ENCODE peak calls at places on chromosome 7, in eight cellular contexts. One of them, this sample, is unnamed.

GRCh38 chr7:41445951-41446350 is 256.9 kb downstream of the INHBA start:
- DNase-seq in SK-N-SH: no peak
- DNase-seq in neuronal stem cell: no peak
- DNase-seq in astrocyte: no peak
- DNase-seq in HepG2: no peak
- DNase-seq in Karpas-422: no peak
- DNase-seq in fibroblast of lung: no peak
- DNase-seq in H9: no peak
- DNase-seq in this sample: no peak

GRCh38 chr7:17516768-17517167 is 218.3 kb downstream of the AHR start:
- DNase-seq in neuronal stem cell: no peak
- DNase-seq in HepG2: no peak
- DNase-seq in SK-N-SH: no peak
- DNase-seq in Karpas-422: no peak
- DNase-seq in fibroblast of lung: peak
- DNase-seq in H9: no peak
- DNase-seq in astrocyte: peak
- DNase-seq in this sample: no peak

GRCh38 chr7:18338910-18339309 is 156.6 kb upstream of the HDAC9 start:
- DNase-seq in astrocyte: no peak
- DNase-seq in H9: no peak
- DNase-seq in fibroblast of lung: no peak
- DNase-seq in HepG2: no peak
- DNase-seq in neuronal stem cell: no peak
- DNase-seq in SK-N-SH: no peak
- DNase-seq in Karpas-422: no peak
- DNase-seq in this sample: no peak

GRCh38 chr7:128785738-128786137 is 6.0 kb upstream of the CCDC136 start:
- DNase-seq in Karpas-422: no peak
- DNase-seq in fibroblast of lung: no peak
- DNase-seq in HepG2: no peak
- DNase-seq in neuronal stem cell: no peak
- DNase-seq in H9: no peak
- DNase-seq in SK-N-SH: no peak
- DNase-seq in astrocyte: no peak
- DNase-seq in this sample: no peak

GRCh38 chr7:65722361-65722792 is 150.5 kb upstream of the VKORC1L1 start:
- DNase-seq in fibroblast of lung: peak
- DNase-seq in SK-N-SH: peak
- DNase-seq in H9: peak
- DNase-seq in HepG2: peak
- DNase-seq in Karpas-422: peak
- DNase-seq in neuronal stem cell: no peak
- DNase-seq in astrocyte: no peak
- DNase-seq in this sample: peak

GRCh38 chr7:2105917-2106316 is 126.8 kb downstream of the MAD1L1 start:
- DNase-seq in neuronal stem cell: no peak
- DNase-seq in Karpas-422: peak
- DNase-seq in H9: peak
- DNase-seq in HepG2: no peak
- DNase-seq in astrocyte: no peak
- DNase-seq in SK-N-SH: peak
- DNase-seq in fibroblast of lung: no peak
- DNase-seq in this sample: no peak

GRCh38 chr7:114466911-114467310 is 52.3 kb downstream of the FOXP2 start:
- DNase-seq in SK-N-SH: no peak
- DNase-seq in HepG2: no peak
- DNase-seq in fibroblast of lung: peak
- DNase-seq in neuronal stem cell: no peak
- DNase-seq in Karpas-422: no peak
- DNase-seq in H9: no peak
- DNase-seq in astrocyte: peak
- DNase-seq in this sample: no peak

GRCh38 chr7:108088729-108089128 is 41.4 kb downstream of the LAMB4 start:
- DNase-seq in Karpas-422: no peak
- DNase-seq in H9: no peak
- DNase-seq in neuronal stem cell: no peak
- DNase-seq in SK-N-SH: no peak
- DNase-seq in astrocyte: peak
- DNase-seq in fibroblast of lung: no peak
- DNase-seq in HepG2: no peak
- DNase-seq in this sample: no peak

GRCh38 chr7:26662646-26663045 is 201.7 kb downstream of the SKAP2 start:
- DNase-seq in astrocyte: no peak
- DNase-seq in H9: no peak
- DNase-seq in HepG2: no peak
- DNase-seq in neuronal stem cell: no peak
- DNase-seq in Karpas-422: peak
- DNase-seq in fibroblast of lung: no peak
- DNase-seq in SK-N-SH: no peak
- DNase-seq in this sample: no peak

GRCh38 chr7:128453836-128454804 is 1.6 kb upstream of the HILPDA start:
- DNase-seq in fibroblast of lung: peak
- DNase-seq in astrocyte: peak
- DNase-seq in Karpas-422: no peak
- DNase-seq in SK-N-SH: peak
- DNase-seq in H9: peak
- DNase-seq in neuronal stem cell: peak
- DNase-seq in HepG2: no peak
- DNase-seq in this sample: no peak

DNA sequence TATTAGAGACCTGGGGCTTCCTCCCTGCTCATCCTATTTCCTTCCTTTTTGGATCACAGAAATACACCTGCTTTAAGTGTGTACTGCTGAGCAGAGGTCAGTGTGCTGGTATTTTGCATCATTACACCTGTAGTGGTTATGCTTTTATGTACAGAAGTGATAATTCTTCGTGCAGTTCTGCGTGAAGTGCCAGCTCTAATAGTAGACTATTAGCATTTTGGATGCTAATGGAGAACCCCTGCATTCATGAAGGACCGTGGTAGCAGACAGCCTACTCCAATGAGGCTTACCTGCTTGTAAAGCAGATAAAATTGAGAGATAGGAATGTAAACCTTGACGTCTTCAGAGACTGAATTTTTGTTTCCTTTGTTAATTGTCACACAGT is 114.3 kb downstream of the CDK14 start:
- DNase-seq in Karpas-422: peak
- DNase-seq in H9: no peak
- DNase-seq in astrocyte: no peak
- DNase-seq in HepG2: no peak
- DNase-seq in neuronal stem cell: no peak
- DNase-seq in SK-N-SH: no peak
- DNase-seq in fibroblast of lung: no peak
- DNase-seq in this sample: no peak
- H3K9ac ChIP-seq in Karpas-422: peak
- H3K9ac ChIP-seq in H9: no peak
- H3K9ac ChIP-seq in astrocyte: no peak
- H3K9ac ChIP-seq in HepG2: no peak
- H3K9ac ChIP-seq in neuronal stem cell: no peak
- H3K9ac ChIP-seq in SK-N-SH: no peak
- H3K9ac ChIP-seq in fibroblast of lung: no peak
- H3K9ac ChIP-seq in this sample: no peak

GRCh38 chr7:118511146-118511545 is 286.6 kb downstream of the ANKRD7 start:
- DNase-seq in HepG2: no peak
- DNase-seq in SK-N-SH: no peak
- DNase-seq in astrocyte: no peak
- DNase-seq in neuronal stem cell: no peak
- DNase-seq in H9: no peak
- DNase-seq in Karpas-422: no peak
- DNase-seq in fibroblast of lung: no peak
- DNase-seq in this sample: no peak
- H2AFZ ChIP-seq in HepG2: no peak
- H2AFZ ChIP-seq in SK-N-SH: no peak
- H2AFZ ChIP-seq in astrocyte: no peak
- H2AFZ ChIP-seq in neuronal stem cell: peak
- H2AFZ ChIP-seq in H9: no peak
- H2AFZ ChIP-seq in Karpas-422: no peak
- H2AFZ ChIP-seq in fibroblast of lung: no peak
- H2AFZ ChIP-seq in this sample: no peak

GRCh38 chr7:101231644-101232043 is 6.0 kb downstream of the CLDN15 start:
- DNase-seq in Karpas-422: no peak
- DNase-seq in H9: no peak
- DNase-seq in fibroblast of lung: peak
- DNase-seq in HepG2: peak
- DNase-seq in astrocyte: no peak
- DNase-seq in SK-N-SH: peak
- DNase-seq in neuronal stem cell: no peak
- DNase-seq in this sample: no peak
- H3K9ac ChIP-seq in Karpas-422: no peak
- H3K9ac ChIP-seq in H9: no peak
- H3K9ac ChIP-seq in fibroblast of lung: no peak
- H3K9ac ChIP-seq in HepG2: no peak
- H3K9ac ChIP-seq in astrocyte: no peak
- H3K9ac ChIP-seq in SK-N-SH: no peak
- H3K9ac ChIP-seq in neuronal stem cell: no peak
- H3K9ac ChIP-seq in this sample: no peak

DNA sequence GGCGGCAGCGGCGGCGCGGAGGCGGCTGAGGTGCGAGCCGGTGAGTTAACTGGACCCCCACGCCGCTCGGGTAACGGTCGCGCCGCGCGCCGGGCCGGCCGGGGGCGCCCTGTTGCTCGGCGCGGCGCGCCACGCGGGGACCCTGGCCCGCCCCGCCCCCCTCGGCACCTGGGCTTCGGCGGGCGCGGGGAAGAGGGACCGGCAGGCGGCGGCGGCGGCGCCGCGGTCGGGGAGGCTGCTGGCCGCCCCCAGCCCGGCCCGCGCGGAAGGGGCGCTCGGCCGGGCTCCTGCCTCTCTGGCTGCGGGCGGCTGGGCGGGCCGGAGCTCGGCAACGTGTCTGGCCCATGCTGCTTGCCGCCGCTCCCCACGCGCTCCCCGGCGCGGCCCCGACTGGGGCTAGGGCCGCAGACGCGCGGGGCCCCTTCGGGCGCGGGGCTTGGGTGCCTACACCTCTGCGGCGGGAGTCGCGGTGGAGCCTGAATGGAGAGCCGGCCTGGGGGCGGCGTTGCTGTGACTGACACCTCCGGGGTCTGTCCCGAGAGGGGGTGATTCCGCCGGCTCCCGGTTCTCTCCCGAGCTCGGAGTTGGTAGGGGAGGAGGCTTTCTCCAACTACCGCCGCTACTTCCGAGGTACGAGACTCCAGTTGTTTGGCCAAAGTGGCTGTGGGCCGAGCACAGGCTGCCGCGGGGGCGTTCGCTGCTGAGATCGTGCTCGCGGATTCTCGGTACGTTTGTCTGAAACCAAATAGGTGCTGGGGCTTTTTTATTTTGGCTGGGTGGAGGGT is 494 bp downstream of the PALS2 start:
- DNase-seq in SK-N-SH: peak
- DNase-seq in H9: peak
- DNase-seq in HepG2: peak
- DNase-seq in neuronal stem cell: peak
- DNase-seq in fibroblast of lung: peak
- DNase-seq in Karpas-422: peak
- DNase-seq in astrocyte: peak
- DNase-seq in this sample: peak
- H2AFZ ChIP-seq in SK-N-SH: peak
- H2AFZ ChIP-seq in H9: no peak
- H2AFZ ChIP-seq in HepG2: no peak
- H2AFZ ChIP-seq in neuronal stem cell: peak
- H2AFZ ChIP-seq in fibroblast of lung: peak
- H2AFZ ChIP-seq in Karpas-422: peak
- H2AFZ ChIP-seq in astrocyte: peak
- H2AFZ ChIP-seq in this sample: peak

DNA sequence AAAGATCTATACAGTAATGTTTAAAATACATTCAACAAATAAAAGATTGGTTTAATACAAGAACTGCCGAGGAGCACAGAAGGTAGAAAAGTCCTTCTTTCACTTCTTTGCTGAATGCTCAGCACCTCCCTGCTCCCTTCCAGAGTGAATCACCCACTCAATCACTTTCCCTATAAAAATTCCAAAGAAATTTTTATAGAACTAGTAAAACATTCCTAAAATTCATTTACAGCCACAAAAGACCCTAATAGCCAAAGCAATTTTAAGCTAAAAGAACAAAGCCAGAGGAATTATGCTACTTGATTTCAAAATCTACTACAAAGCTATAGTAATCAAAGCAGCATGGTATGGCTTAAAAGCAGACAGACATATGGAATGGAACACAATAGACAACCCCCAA is 320.9 kb downstream of the PCLO start:
- DNase-seq in astrocyte: peak
- DNase-seq in SK-N-SH: no peak
- DNase-seq in fibroblast of lung: no peak
- DNase-seq in Karpas-422: no peak
- DNase-seq in neuronal stem cell: no peak
- DNase-seq in H9: no peak
- DNase-seq in HepG2: no peak
- DNase-seq in this sample: no peak
- H3K9ac ChIP-seq in astrocyte: no peak
- H3K9ac ChIP-seq in SK-N-SH: no peak
- H3K9ac ChIP-seq in fibroblast of lung: no peak
- H3K9ac ChIP-seq in Karpas-422: no peak
- H3K9ac ChIP-seq in neuronal stem cell: no peak
- H3K9ac ChIP-seq in H9: no peak
- H3K9ac ChIP-seq in HepG2: no peak
- H3K9ac ChIP-seq in this sample: no peak

DNA sequence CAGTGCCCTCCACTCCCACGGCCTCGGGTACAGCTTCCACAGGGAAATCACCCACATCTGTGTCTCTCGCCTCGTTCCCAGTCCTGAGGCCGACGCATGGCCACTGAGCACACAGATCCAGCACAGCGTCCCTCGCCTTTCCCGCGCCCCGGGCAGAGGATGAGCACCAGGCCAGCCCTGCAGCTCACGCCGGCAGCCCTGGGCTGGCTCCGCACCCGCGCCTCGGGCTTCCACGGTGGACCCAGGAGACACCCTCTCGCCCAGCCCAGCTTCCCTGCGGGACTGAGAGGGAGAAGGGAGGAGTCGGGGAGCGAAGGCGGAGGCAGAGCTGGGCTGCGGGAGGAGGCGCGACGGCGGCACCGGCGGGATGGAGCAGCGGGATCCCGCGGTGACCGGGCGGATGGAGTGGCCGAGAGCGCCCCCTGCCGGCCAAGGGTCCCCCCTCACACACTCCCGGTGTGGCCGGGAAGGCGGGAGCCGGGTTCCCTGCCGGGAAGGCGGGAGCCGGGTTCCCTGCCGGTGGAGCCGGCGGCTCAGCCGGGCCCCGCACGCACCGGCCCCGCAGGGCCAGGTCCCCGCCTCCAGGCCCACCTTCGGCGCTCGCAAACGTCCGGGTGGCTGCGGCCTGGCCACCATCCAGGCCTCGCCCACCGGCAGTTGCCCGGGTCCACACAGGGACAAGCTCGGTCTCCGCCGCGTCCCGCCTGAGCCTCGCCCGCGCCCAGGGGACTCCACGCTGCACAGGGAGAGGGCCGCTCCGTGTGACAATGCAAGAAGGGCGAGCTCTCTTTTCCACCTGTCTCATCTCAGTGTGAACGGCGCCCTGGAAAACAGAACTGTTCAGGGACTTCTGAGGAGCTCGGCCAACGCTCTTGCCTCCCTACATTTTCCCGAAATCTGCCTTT is 110.3 kb upstream of the LANCL2 start:
- DNase-seq in Karpas-422: peak
- DNase-seq in fibroblast of lung: peak
- DNase-seq in HepG2: peak
- DNase-seq in neuronal stem cell: peak
- DNase-seq in SK-N-SH: peak
- DNase-seq in H9: peak
- DNase-seq in astrocyte: peak
- DNase-seq in this sample: no peak
- H2AFZ ChIP-seq in Karpas-422: peak
- H2AFZ ChIP-seq in fibroblast of lung: peak
- H2AFZ ChIP-seq in HepG2: no peak
- H2AFZ ChIP-seq in neuronal stem cell: peak
- H2AFZ ChIP-seq in SK-N-SH: peak
- H2AFZ ChIP-seq in H9: peak
- H2AFZ ChIP-seq in astrocyte: peak
- H2AFZ ChIP-seq in this sample: no peak